ENCODE peak calls at places on chromosomes 13 and 19, in five cellular contexts. One of them, this sample, is unnamed.

GRCh38 chr19:19860756-19861390 is 4.8 kb upstream of the ZNF253 start:
- DNase-seq in NT2/D1: peak
- DNase-seq in GM12878: no peak
- DNase-seq in HepG2: no peak
- DNase-seq in H1: peak
- DNase-seq in this sample: no peak

GRCh38 chr19:7748756-7749155 is 1.4 kb upstream of the CD209 start:
- DNase-seq in GM12878: no peak
- DNase-seq in HepG2: peak
- DNase-seq in H1: peak
- DNase-seq in NT2/D1: peak
- DNase-seq in this sample: no peak

GRCh38 chr13:50616101-50616500 is 227.4 kb downstream of the DLEU7 start:
- DNase-seq in HepG2: no peak
- DNase-seq in GM12878: no peak
- DNase-seq in NT2/D1: no peak
- DNase-seq in H1: no peak
- DNase-seq in this sample: no peak

GRCh38 chr13:109517516-109517915 is 268.9 kb downstream of the IRS2 start:
- DNase-seq in H1: no peak
- DNase-seq in HepG2: no peak
- DNase-seq in NT2/D1: no peak
- DNase-seq in GM12878: no peak
- DNase-seq in this sample: no peak

GRCh38 chr19:54455786-54456422 is 6.9 kb downstream of the LENG8 start:
- DNase-seq in HepG2: no peak
- DNase-seq in NT2/D1: no peak
- DNase-seq in GM12878: no peak
- DNase-seq in H1: no peak
- DNase-seq in this sample: no peak

GRCh38 chr13:29935309-29935981 is 85.0 kb upstream of the UBL3 start:
- DNase-seq in GM12878: peak
- DNase-seq in NT2/D1: no peak
- DNase-seq in HepG2: no peak
- DNase-seq in H1: no peak
- DNase-seq in this sample: no peak

GRCh38 chr19:55189424-55189823 is 9.3 kb upstream of the SYT5 start:
- DNase-seq in HepG2: no peak
- DNase-seq in H1: no peak
- DNase-seq in GM12878: no peak
- DNase-seq in NT2/D1: no peak
- DNase-seq in this sample: no peak

GRCh38 chr13:79258489-79258888 is 147.6 kb downstream of the RBM26 start:
- DNase-seq in NT2/D1: no peak
- DNase-seq in HepG2: no peak
- DNase-seq in GM12878: no peak
- DNase-seq in H1: no peak
- DNase-seq in this sample: no peak

GRCh38 chr13:31000889-31001288 is 68.4 kb downstream of the TEX26 start:
- DNase-seq in H1: no peak
- DNase-seq in NT2/D1: no peak
- DNase-seq in HepG2: no peak
- DNase-seq in GM12878: no peak
- DNase-seq in this sample: no peak

GRCh38 chr19:8904597-8904996 is 72.4 kb downstream of the MBD3L1 start:
- DNase-seq in HepG2: no peak
- DNase-seq in NT2/D1: no peak
- DNase-seq in GM12878: no peak
- DNase-seq in H1: no peak
- DNase-seq in this sample: no peak

GRCh38 chr13:101115762-101116161 is 300.5 kb downstream of the NALCN start:
- DNase-seq in HepG2: no peak
- DNase-seq in GM12878: no peak
- DNase-seq in H1: no peak
- DNase-seq in NT2/D1: peak
- DNase-seq in this sample: no peak

DNA sequence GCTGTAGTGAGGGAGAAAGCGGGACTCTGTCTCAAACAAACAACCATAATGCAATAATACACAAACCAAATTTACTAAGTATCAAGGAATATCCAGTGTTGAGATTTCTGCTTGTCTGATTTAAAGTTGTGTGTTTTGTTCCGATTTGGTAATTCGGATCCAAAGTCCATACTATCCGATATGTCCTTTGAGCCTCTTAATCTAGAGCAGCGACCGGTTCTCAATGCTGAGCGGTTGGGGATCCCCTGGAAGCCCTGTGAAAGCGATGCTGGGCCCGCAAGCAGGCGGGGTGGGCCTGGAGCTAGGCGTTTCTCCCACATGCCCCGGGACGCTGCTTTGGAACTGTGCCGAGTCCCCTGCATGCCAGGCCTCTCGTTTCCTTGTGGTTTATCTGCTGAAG is 20.2 kb downstream of the C19orf44 start:
- DNase-seq in H1: no peak
- DNase-seq in GM12878: no peak
- DNase-seq in HepG2: no peak
- DNase-seq in NT2/D1: no peak
- DNase-seq in this sample: no peak
- TF ChIP-seq SUZ12 in H1: no peak
- TF ChIP-seq SUZ12 in GM12878: no peak
- TF ChIP-seq SUZ12 in HepG2: no peak
- TF ChIP-seq SUZ12 in NT2/D1: no peak
- TF ChIP-seq SUZ12 in this sample: no peak

GRCh38 chr13:32911506-32911905 is 104.7 kb upstream of the KL start:
- DNase-seq in GM12878: no peak
- DNase-seq in H1: no peak
- DNase-seq in HepG2: peak
- DNase-seq in NT2/D1: no peak
- DNase-seq in this sample: peak
- TF ChIP-seq SUZ12 in GM12878: no peak
- TF ChIP-seq SUZ12 in H1: no peak
- TF ChIP-seq SUZ12 in HepG2: no peak
- TF ChIP-seq SUZ12 in NT2/D1: no peak
- TF ChIP-seq SUZ12 in this sample: no peak

DNA sequence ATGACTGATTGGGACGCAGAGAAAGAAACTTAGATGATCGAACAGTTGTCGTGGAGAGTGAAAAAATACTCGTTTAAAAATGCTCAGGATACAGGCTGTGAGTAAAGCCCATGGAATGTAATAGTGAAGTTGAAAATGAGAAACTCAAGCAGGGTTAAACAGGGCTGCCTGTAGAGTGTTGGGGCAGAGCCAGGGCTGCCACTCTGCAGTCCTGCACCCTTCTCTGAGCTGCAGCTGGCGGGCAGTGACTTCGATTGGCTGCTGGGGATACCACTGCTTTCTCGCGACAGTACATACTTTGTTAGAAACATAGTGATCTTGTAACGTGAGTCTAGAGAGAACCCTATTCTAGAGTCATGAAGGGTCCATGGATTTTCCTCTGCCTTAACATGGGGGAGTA is 95.4 kb downstream of the ARHGEF7 start:
- DNase-seq in NT2/D1: no peak
- DNase-seq in HepG2: no peak
- DNase-seq in H1: no peak
- DNase-seq in GM12878: no peak
- DNase-seq in this sample: no peak
- TF ChIP-seq SUZ12 in NT2/D1: no peak
- TF ChIP-seq SUZ12 in HepG2: no peak
- TF ChIP-seq SUZ12 in H1: no peak
- TF ChIP-seq SUZ12 in GM12878: no peak
- TF ChIP-seq SUZ12 in this sample: no peak

DNA sequence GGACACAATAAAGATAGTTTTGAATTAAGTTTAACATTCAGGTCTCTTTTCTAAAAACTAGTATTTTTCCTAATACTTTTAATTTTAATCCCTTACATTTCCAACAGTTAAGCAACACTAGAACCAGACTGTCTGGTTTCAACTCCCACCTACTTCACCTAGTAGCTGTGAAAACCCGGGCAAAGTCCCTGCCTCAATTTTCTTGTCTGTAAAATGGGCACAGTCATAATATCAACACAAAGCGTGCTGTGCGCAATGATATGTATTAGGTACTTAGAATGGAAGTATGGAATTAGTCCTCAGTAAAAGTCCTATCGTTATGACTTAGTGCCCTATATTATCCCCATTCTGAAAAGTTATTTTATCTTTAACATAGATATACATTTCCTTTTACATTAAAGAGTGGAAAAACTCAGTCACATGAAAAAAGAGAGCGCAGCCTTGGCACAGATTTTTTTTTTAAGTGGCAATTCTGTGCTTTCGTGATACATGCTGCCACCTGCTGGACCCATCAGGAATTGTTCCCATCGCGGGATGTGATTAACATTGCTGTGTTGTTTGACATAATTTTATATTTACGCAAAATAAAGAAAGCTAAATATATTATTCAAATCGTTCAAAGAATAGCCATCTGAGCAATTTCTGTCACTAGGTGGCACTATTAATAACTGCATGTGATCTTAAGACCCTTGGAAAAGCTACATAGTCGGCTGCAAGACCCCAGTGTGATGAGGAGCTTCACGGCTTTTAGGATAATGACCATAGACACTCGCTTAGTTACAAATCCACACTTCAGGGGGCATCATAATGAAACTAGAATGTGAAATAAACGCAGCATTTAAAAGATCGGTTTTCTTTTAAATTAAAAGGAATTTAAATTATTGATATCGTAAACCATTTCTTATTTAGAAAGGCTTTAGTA is 59.9 kb downstream of the LIG4 start:
- DNase-seq in NT2/D1: peak
- DNase-seq in GM12878: no peak
- DNase-seq in H1: peak
- DNase-seq in HepG2: peak
- DNase-seq in this sample: peak
- TF ChIP-seq SUZ12 in NT2/D1: no peak
- TF ChIP-seq SUZ12 in GM12878: no peak
- TF ChIP-seq SUZ12 in H1: no peak
- TF ChIP-seq SUZ12 in HepG2: no peak
- TF ChIP-seq SUZ12 in this sample: no peak

GRCh38 chr19:17886515-17886914 is 14.8 kb downstream of the SLC5A5 start:
- DNase-seq in H1: no peak
- DNase-seq in HepG2: no peak
- DNase-seq in GM12878: peak
- DNase-seq in NT2/D1: no peak
- DNase-seq in this sample: no peak

GRCh38 chr19:17883627-17884413 is 12.1 kb downstream of the SLC5A5 start:
- DNase-seq in GM12878: no peak
- DNase-seq in HepG2: no peak
- DNase-seq in NT2/D1: no peak
- DNase-seq in H1: no peak
- DNase-seq in this sample: peak

GRCh38 chr19:17893766-17894165 is 22.0 kb downstream of the SLC5A5 start:
- DNase-seq in GM12878: no peak
- DNase-seq in HepG2: no peak
- DNase-seq in NT2/D1: no peak
- DNase-seq in H1: no peak
- DNase-seq in this sample: no peak

GRCh38 chr19:17888260-17888659 is 16.5 kb downstream of the SLC5A5 start:
- DNase-seq in H1: no peak
- DNase-seq in GM12878: no peak
- DNase-seq in NT2/D1: no peak
- DNase-seq in HepG2: no peak
- DNase-seq in this sample: no peak

GRCh38 chr19:17889609-17890214 is 18.0 kb downstream of the SLC5A5 start:
- DNase-seq in HepG2: peak
- DNase-seq in GM12878: no peak
- DNase-seq in NT2/D1: no peak
- DNase-seq in H1: peak
- DNase-seq in this sample: peak
- TF ChIP-seq SUZ12 in HepG2: no peak
- TF ChIP-seq SUZ12 in GM12878: no peak
- TF ChIP-seq SUZ12 in NT2/D1: no peak
- TF ChIP-seq SUZ12 in H1: no peak
- TF ChIP-seq SUZ12 in this sample: no peak

DNA sequence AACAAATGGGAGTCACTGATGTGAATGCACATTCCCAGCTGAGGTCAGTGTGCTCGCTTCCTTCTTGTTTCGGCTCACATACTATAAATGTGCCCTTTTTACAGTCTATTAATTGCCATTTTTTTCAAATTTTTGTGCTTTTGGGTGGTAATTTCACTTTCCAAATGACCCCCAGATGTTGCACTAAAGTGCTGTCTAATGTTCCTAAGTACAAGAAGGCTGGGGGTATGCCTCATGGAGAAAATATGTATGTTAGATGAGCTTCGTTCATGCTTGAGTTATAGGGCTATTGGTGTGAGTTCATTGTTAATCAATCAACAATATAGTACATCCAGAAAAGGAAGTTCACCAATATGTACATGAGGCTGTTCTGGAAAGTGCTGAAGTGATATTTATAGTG is 84.7 kb downstream of the KL start:
- DNase-seq in H1: no peak
- DNase-seq in HepG2: no peak
- DNase-seq in NT2/D1: no peak
- DNase-seq in GM12878: no peak
- DNase-seq in this sample: no peak
- TF ChIP-seq SUZ12 in H1: no peak
- TF ChIP-seq SUZ12 in HepG2: no peak
- TF ChIP-seq SUZ12 in NT2/D1: no peak
- TF ChIP-seq SUZ12 in GM12878: no peak
- TF ChIP-seq SUZ12 in this sample: no peak

GRCh38 chr19:50874185-50874584 is 946 bp downstream of the KLK2 start:
- DNase-seq in H1: no peak
- DNase-seq in NT2/D1: no peak
- DNase-seq in HepG2: no peak
- DNase-seq in GM12878: no peak
- DNase-seq in this sample: no peak

GRCh38 chr19:50873056-50873455 is at the start of gene KLK2:
- DNase-seq in HepG2: no peak
- DNase-seq in NT2/D1: no peak
- DNase-seq in GM12878: no peak
- DNase-seq in H1: no peak
- DNase-seq in this sample: no peak

GRCh38 chr19:50875795-50876422 is 2.7 kb downstream of the KLK2 start:
- DNase-seq in HepG2: no peak
- DNase-seq in H1: no peak
- DNase-seq in GM12878: no peak
- DNase-seq in NT2/D1: no peak
- DNase-seq in this sample: no peak

GRCh38 chr19:50869479-50869878 is 3.8 kb upstream of the KLK2 start:
- DNase-seq in H1: no peak
- DNase-seq in GM12878: no peak
- DNase-seq in NT2/D1: no peak
- DNase-seq in HepG2: no peak
- DNase-seq in this sample: no peak

GRCh38 chr19:50870417-50871089 is 2.7 kb upstream of the KLK2 start:
- DNase-seq in GM12878: no peak
- DNase-seq in H1: peak
- DNase-seq in HepG2: peak
- DNase-seq in NT2/D1: no peak
- DNase-seq in this sample: no peak
- TF ChIP-seq SUZ12 in GM12878: no peak
- TF ChIP-seq SUZ12 in H1: no peak
- TF ChIP-seq SUZ12 in HepG2: no peak
- TF ChIP-seq SUZ12 in NT2/D1: no peak
- TF ChIP-seq SUZ12 in this sample: no peak

GRCh38 chr13:97848886-97849285 is 104.6 kb upstream of the IPO5 start:
- DNase-seq in NT2/D1: no peak
- DNase-seq in HepG2: no peak
- DNase-seq in GM12878: no peak
- DNase-seq in H1: no peak
- DNase-seq in this sample: no peak
- TF ChIP-seq SUZ12 in NT2/D1: no peak
- TF ChIP-seq SUZ12 in HepG2: no peak
- TF ChIP-seq SUZ12 in GM12878: no peak
- TF ChIP-seq SUZ12 in H1: no peak
- TF ChIP-seq SUZ12 in this sample: no peak

This sample was measured in HEK293T.